ENCODE peak calls at places on chromosomes 16 and 17, in five cellular contexts. One of them, this sample, is unnamed.

GRCh38 chr17:64448665-64449512 is at the start of gene MILR1:
- DNase-seq in CD4-positive, alpha-beta memory T cell: no peak
- DNase-seq in heart left ventricle: no peak
- DNase-seq in amygdala: peak
- DNase-seq in HepG2: no peak
- DNase-seq in this sample: peak

GRCh38 chr17:67639555-67639954 is 78.2 kb upstream of the NOL11 start:
- DNase-seq in CD4-positive, alpha-beta memory T cell: no peak
- DNase-seq in heart left ventricle: no peak
- DNase-seq in amygdala: no peak
- DNase-seq in HepG2: peak
- DNase-seq in this sample: no peak

GRCh38 chr16:77223184-77223583 is 24.0 kb downstream of the SYCE1L start:
- DNase-seq in CD4-positive, alpha-beta memory T cell: no peak
- DNase-seq in heart left ventricle: no peak
- DNase-seq in amygdala: no peak
- DNase-seq in HepG2: no peak
- DNase-seq in this sample: no peak

GRCh38 chr17:885971-886571 is 93.5 kb downstream of the NXN start:
- DNase-seq in CD4-positive, alpha-beta memory T cell: no peak
- DNase-seq in heart left ventricle: peak
- DNase-seq in amygdala: peak
- DNase-seq in HepG2: no peak
- DNase-seq in this sample: no peak

GRCh38 chr16:4767872-4768548 is 1.0 kb upstream of the ZNF500 start:
- DNase-seq in CD4-positive, alpha-beta memory T cell: no peak
- DNase-seq in heart left ventricle: no peak
- DNase-seq in amygdala: peak
- DNase-seq in HepG2: no peak
- DNase-seq in this sample: no peak

GRCh38 chr17:32482568-32483320 is 4.0 kb upstream of the CDK5R1 start:
- DNase-seq in CD4-positive, alpha-beta memory T cell: no peak
- DNase-seq in heart left ventricle: no peak
- DNase-seq in amygdala: no peak
- DNase-seq in HepG2: no peak
- DNase-seq in this sample: no peak

GRCh38 chr17:49260922-49261291 is 30.3 kb upstream of the PHOSPHO1 start:
- DNase-seq in CD4-positive, alpha-beta memory T cell: peak
- DNase-seq in heart left ventricle: no peak
- DNase-seq in amygdala: no peak
- DNase-seq in HepG2: no peak
- DNase-seq in this sample: no peak

GRCh38 chr17:81054881-81055370 is 20.0 kb downstream of the BAIAP2 start:
- DNase-seq in CD4-positive, alpha-beta memory T cell: no peak
- DNase-seq in heart left ventricle: no peak
- DNase-seq in amygdala: no peak
- DNase-seq in HepG2: no peak
- DNase-seq in this sample: no peak

GRCh38 chr17:80647746-80648145 is 103.1 kb downstream of the RPTOR start:
- DNase-seq in CD4-positive, alpha-beta memory T cell: no peak
- DNase-seq in heart left ventricle: no peak
- DNase-seq in amygdala: no peak
- DNase-seq in HepG2: no peak
- DNase-seq in this sample: no peak

GRCh38 chr16:641326-642188 is at the start of gene MCRIP2:
- DNase-seq in CD4-positive, alpha-beta memory T cell: peak
- DNase-seq in heart left ventricle: peak
- DNase-seq in amygdala: peak
- DNase-seq in HepG2: peak
- DNase-seq in this sample: peak

GRCh38 chr17:830950-831349 is 48.8 kb downstream of the MRM3 start:
- DNase-seq in CD4-positive, alpha-beta memory T cell: no peak
- DNase-seq in heart left ventricle: no peak
- DNase-seq in amygdala: no peak
- DNase-seq in HepG2: no peak
- DNase-seq in this sample: no peak

GRCh38 chr16:77157773-77158172 is 33.2 kb upstream of the MON1B start:
- DNase-seq in CD4-positive, alpha-beta memory T cell: no peak
- DNase-seq in heart left ventricle: peak
- DNase-seq in amygdala: no peak
- DNase-seq in HepG2: no peak
- DNase-seq in this sample: no peak

GRCh38 chr17:81285894-81286293 is 9.2 kb downstream of the SLC38A10 start:
- DNase-seq in CD4-positive, alpha-beta memory T cell: no peak
- DNase-seq in heart left ventricle: no peak
- DNase-seq in amygdala: no peak
- DNase-seq in HepG2: no peak
- DNase-seq in this sample: no peak

GRCh38 chr17:43733956-43734355 is 24.6 kb downstream of the SOST start:
- DNase-seq in CD4-positive, alpha-beta memory T cell: no peak
- DNase-seq in heart left ventricle: no peak
- DNase-seq in amygdala: no peak
- DNase-seq in HepG2: no peak
- DNase-seq in this sample: no peak

GRCh38 chr17:19660219-19660870 is 11.8 kb downstream of the ALDH3A2 start:
- DNase-seq in CD4-positive, alpha-beta memory T cell: no peak
- DNase-seq in heart left ventricle: no peak
- DNase-seq in amygdala: no peak
- DNase-seq in HepG2: peak
- DNase-seq in this sample: no peak

GRCh38 chr17:81961087-81961514 is at the start of gene NOTUM:
- DNase-seq in CD4-positive, alpha-beta memory T cell: no peak
- DNase-seq in heart left ventricle: no peak
- DNase-seq in amygdala: no peak
- DNase-seq in HepG2: peak
- DNase-seq in this sample: peak

GRCh38 chr17:55758171-55758570 is 7.3 kb downstream of the PCTP start:
- DNase-seq in CD4-positive, alpha-beta memory T cell: no peak
- DNase-seq in heart left ventricle: no peak
- DNase-seq in amygdala: no peak
- DNase-seq in HepG2: no peak
- DNase-seq in this sample: no peak

GRCh38 chr17:45656527-45657181 is 127.5 kb upstream of the CRHR1 start:
- DNase-seq in CD4-positive, alpha-beta memory T cell: no peak
- DNase-seq in heart left ventricle: no peak
- DNase-seq in amygdala: no peak
- DNase-seq in HepG2: no peak
- DNase-seq in this sample: no peak

GRCh38 chr16:83682126-83682857 is 125.5 kb upstream of the HSBP1 start:
- DNase-seq in CD4-positive, alpha-beta memory T cell: no peak
- DNase-seq in heart left ventricle: no peak
- DNase-seq in amygdala: no peak
- DNase-seq in HepG2: no peak
- DNase-seq in this sample: no peak

GRCh38 chr17:17723354-17724261 is 42.4 kb downstream of the RAI1 start:
- DNase-seq in CD4-positive, alpha-beta memory T cell: peak
- DNase-seq in heart left ventricle: no peak
- DNase-seq in amygdala: peak
- DNase-seq in HepG2: no peak
- DNase-seq in this sample: peak

GRCh38 chr17:4195306-4195705 is 52.3 kb downstream of the CYB5D2 start:
- DNase-seq in CD4-positive, alpha-beta memory T cell: no peak
- DNase-seq in heart left ventricle: no peak
- DNase-seq in amygdala: no peak
- DNase-seq in HepG2: no peak
- DNase-seq in this sample: no peak

GRCh38 chr17:42111901-42112551 is 488 bp downstream of the DHX58 start:
- DNase-seq in CD4-positive, alpha-beta memory T cell: no peak
- DNase-seq in heart left ventricle: no peak
- DNase-seq in amygdala: peak
- DNase-seq in HepG2: no peak
- DNase-seq in this sample: no peak

GRCh38 chr16:55478827-55479559 is at the start of gene MMP2:
- DNase-seq in CD4-positive, alpha-beta memory T cell: no peak
- DNase-seq in heart left ventricle: peak
- DNase-seq in amygdala: peak
- DNase-seq in HepG2: no peak
- DNase-seq in this sample: no peak

GRCh38 chr16:80518436-80518835 is 22.4 kb upstream of the DYNLRB2 start:
- DNase-seq in CD4-positive, alpha-beta memory T cell: peak
- DNase-seq in heart left ventricle: no peak
- DNase-seq in amygdala: no peak
- DNase-seq in HepG2: no peak
- DNase-seq in this sample: no peak

GRCh38 chr16:58665200-58665599 is 19.4 kb downstream of the SLC38A7 start:
- DNase-seq in CD4-positive, alpha-beta memory T cell: no peak
- DNase-seq in heart left ventricle: no peak
- DNase-seq in amygdala: no peak
- DNase-seq in HepG2: no peak
- DNase-seq in this sample: no peak

GRCh38 chr16:83137326-83137770 is 510.6 kb downstream of the CDH13 start:
- DNase-seq in CD4-positive, alpha-beta memory T cell: peak
- DNase-seq in heart left ventricle: no peak
- DNase-seq in amygdala: no peak
- DNase-seq in HepG2: peak
- DNase-seq in this sample: no peak

GRCh38 chr17:15463363-15463762 is 4.1 kb downstream of the CDRT4 start:
- DNase-seq in CD4-positive, alpha-beta memory T cell: no peak
- DNase-seq in heart left ventricle: peak
- DNase-seq in amygdala: peak
- DNase-seq in HepG2: peak
- DNase-seq in this sample: no peak

GRCh38 chr17:11996722-11997146 is 541 bp downstream of the ZNF18 start:
- DNase-seq in CD4-positive, alpha-beta memory T cell: peak
- DNase-seq in heart left ventricle: no peak
- DNase-seq in amygdala: no peak
- DNase-seq in HepG2: peak
- DNase-seq in this sample: peak

GRCh38 chr17:35747540-35748017 is 5.5 kb downstream of the GAS2L2 start:
- DNase-seq in CD4-positive, alpha-beta memory T cell: peak
- DNase-seq in heart left ventricle: peak
- DNase-seq in amygdala: peak
- DNase-seq in HepG2: peak
- DNase-seq in this sample: peak

GRCh38 chr17:76026714-76027158 is 370 bp downstream of the EVPL start:
- DNase-seq in CD4-positive, alpha-beta memory T cell: no peak
- DNase-seq in heart left ventricle: no peak
- DNase-seq in amygdala: no peak
- DNase-seq in HepG2: no peak
- DNase-seq in this sample: no peak

GRCh38 chr17:78759203-78759968 is 22.7 kb downstream of the CYTH1 start:
- DNase-seq in CD4-positive, alpha-beta memory T cell: peak
- DNase-seq in heart left ventricle: peak
- DNase-seq in amygdala: no peak
- DNase-seq in HepG2: no peak
- DNase-seq in this sample: peak

GRCh38 chr16:26510924-26511323 is 555.8 kb upstream of the C16orf82 start:
- DNase-seq in CD4-positive, alpha-beta memory T cell: no peak
- DNase-seq in heart left ventricle: no peak
- DNase-seq in amygdala: no peak
- DNase-seq in HepG2: no peak
- DNase-seq in this sample: no peak

GRCh38 chr17:9116861-9117568 is 95.7 kb downstream of the NTN1 start:
- DNase-seq in CD4-positive, alpha-beta memory T cell: no peak
- DNase-seq in heart left ventricle: no peak
- DNase-seq in amygdala: no peak
- DNase-seq in HepG2: no peak
- DNase-seq in this sample: no peak

GRCh38 chr16:8958344-8958808 is 5.3 kb downstream of the USP7 start:
- DNase-seq in CD4-positive, alpha-beta memory T cell: no peak
- DNase-seq in heart left ventricle: peak
- DNase-seq in amygdala: no peak
- DNase-seq in HepG2: no peak
- DNase-seq in this sample: no peak

GRCh38 chr17:1643293-1643998 is 2.1 kb downstream of the SCARF1 start:
- DNase-seq in CD4-positive, alpha-beta memory T cell: peak
- DNase-seq in heart left ventricle: peak
- DNase-seq in amygdala: peak
- DNase-seq in HepG2: no peak
- DNase-seq in this sample: no peak

GRCh38 chr16:2598723-2599122 is 60.9 kb downstream of the PDPK1 start:
- DNase-seq in CD4-positive, alpha-beta memory T cell: no peak
- DNase-seq in heart left ventricle: no peak
- DNase-seq in amygdala: no peak
- DNase-seq in HepG2: no peak
- DNase-seq in this sample: no peak

GRCh38 chr16:19765860-19766553 is 47.9 kb downstream of the IQCK start:
- DNase-seq in CD4-positive, alpha-beta memory T cell: no peak
- DNase-seq in heart left ventricle: peak
- DNase-seq in amygdala: peak
- DNase-seq in HepG2: no peak
- DNase-seq in this sample: no peak

GRCh38 chr17:62692159-62692651 is 64.7 kb downstream of the MRC2 start:
- DNase-seq in CD4-positive, alpha-beta memory T cell: no peak
- DNase-seq in heart left ventricle: no peak
- DNase-seq in amygdala: no peak
- DNase-seq in HepG2: no peak
- DNase-seq in this sample: peak